ENCODE peak calls at places on chromosomes 11 and 22, in five cellular contexts. O is CD4-positive, alpha-beta T cell; Q is fibroblast of lung; K is Peyer's patch; W is left ventricle myocardium inferior. H is an unnamed sample.

GRCh38 chr22:50303515-50303847 is 4.0 kb downstream of the PLXNB2 start:
- DNase-seq in O (no peak), Q (no peak), K (no peak), W (no peak), H (no peak)

GRCh38 chr22:29205598-29206371 is at the start of gene EMID1:
- DNase-seq in O (no peak), Q (peak; percentile 35), K (peak; percentile 66), W (peak; percentile 37), H (peak; percentile 84)

GRCh38 chr11:35321532-35322320 is 97.6 kb downstream of the SLC1A2 start:
- DNase-seq in O (no peak), Q (peak; percentile 85), K (no peak), W (peak; percentile 22), H (no peak)

GRCh38 chr11:10478574-10479550 is 23.8 kb downstream of the AMPD3 start:
- DNase-seq in O (no peak), Q (no peak), K (peak; percentile 43), W (no peak), H (no peak)

GRCh38 chr11:6647282-6647679 is 8.3 kb downstream of the DCHS1 start:
- DNase-seq in O (no peak), Q (no peak), K (no peak), W (peak; percentile 64), H (peak; percentile 53)

GRCh38 chr11:30811226-30811625 is 225.1 kb upstream of the MPPED2 start:
- DNase-seq in O (no peak), Q (no peak), K (no peak), W (no peak), H (no peak)

GRCh38 chr11:97140885-97141494 is 751.2 kb downstream of the JRKL start:
- DNase-seq in O (no peak), Q (no peak), K (no peak), W (no peak), H (no peak)

GRCh38 chr22:36544107-36544620 is 15.2 kb upstream of the EIF3D start:
- DNase-seq in O (no peak), Q (peak; percentile 70), K (no peak), W (no peak), H (no peak)

GRCh38 chr11:77497368-77497767 is 23.5 kb upstream of the PAK1 start:
- DNase-seq in O (no peak), Q (no peak), K (no peak), W (no peak), H (no peak)

GRCh38 chr22:22936190-22936914 is 48.7 kb downstream of the IGLL5 start:
- DNase-seq in O (no peak), Q (no peak), K (no peak), W (no peak), H (no peak)

GRCh38 chr22:31947296-31947695 is 3.0 kb downstream of the YWHAH start:
- DNase-seq in O (no peak), Q (no peak), K (peak; percentile 68), W (no peak), H (no peak)

GRCh38 chr11:45974806-45975205 is 52.4 kb downstream of the LARGE2 start:
- DNase-seq in O (no peak), Q (no peak), K (no peak), W (no peak), H (no peak)

GRCh38 chr22:40654522-40655167 is 18.1 kb upstream of the MRTFA start:
- DNase-seq in O (no peak), Q (peak; percentile 84), K (no peak), W (peak; percentile 68), H (no peak)

GRCh38 chr22:35475545-35475944 is 65.1 kb upstream of the RASD2 start:
- DNase-seq in O (no peak), Q (no peak), K (no peak), W (no peak), H (no peak)

GRCh38 chr11:67283490-67283963 is 5.6 kb upstream of the ANKRD13D start:
- DNase-seq in O (no peak), Q (no peak), K (no peak), W (peak; percentile 34), H (peak; percentile 79)

GRCh38 chr11:80297808-80298460 is 857.1 kb upstream of the TENM4 start:
- DNase-seq in O (no peak), Q (peak; percentile 77), K (no peak), W (no peak), H (no peak)

GRCh38 chr11:74276581-74276980 is 34.9 kb downstream of the P4HA3 start:
- DNase-seq in O (no peak), Q (peak; percentile 82), K (no peak), W (no peak), H (no peak)

GRCh38 chr11:75249704-75250103 is 9.1 kb downstream of the TPBGL start:
- DNase-seq in O (no peak), Q (no peak), K (peak; percentile 21), W (no peak), H (peak; percentile 5)

GRCh38 chr11:69434341-69434960 is 47.0 kb upstream of the LINC01488 start:
- DNase-seq in O (no peak), Q (no peak), K (no peak), W (peak; percentile 9), H (no peak)

GRCh38 chr11:48150213-48150612 is 66.4 kb upstream of the OR4B1 start:
- DNase-seq in O (no peak), Q (peak; percentile 76), K (no peak), W (no peak), H (no peak)

GRCh38 chr11:69630009-69630870 is 10.7 kb upstream of the CCND1 start:
- DNase-seq in O (no peak), Q (no peak), K (no peak), W (no peak), H (no peak)

GRCh38 chr22:46042786-46043185 is 65.8 kb upstream of the WNT7B start:
- DNase-seq in O (no peak), Q (peak; percentile 33), K (peak; percentile 40), W (peak; percentile 10), H (no peak)

GRCh38 chr22:17199131-17199731 is 20.0 kb downstream of the ADA2 start:
- DNase-seq in O (no peak), Q (peak; percentile 71), K (no peak), W (peak; percentile 30), H (no peak)

GRCh38 chr11:35014352-35014751 is 97.9 kb downstream of the PDHX start:
- DNase-seq in O (no peak), Q (peak; percentile 94), K (no peak), W (no peak), H (no peak)

GRCh38 chr11:34809191-34810106 is 106.7 kb downstream of the APIP start:
- DNase-seq in O (no peak), Q (peak; percentile 74), K (no peak), W (no peak), H (no peak)

GRCh38 chr11:111443032-111443431 is 64.0 kb upstream of the POU2AF1 start:
- DNase-seq in O (no peak), Q (no peak), K (no peak), W (no peak), H (no peak)
- H3K27ac ChIP-seq in O (no peak overlapping the region), Q (no peak overlapping the region), K (no peak overlapping the region), W (no peak overlapping the region), H (no peak overlapping the region)

GRCh38 chr11:60766547-60766946 is 9.9 kb downstream of the MS4A15 start:
- DNase-seq in O (no peak), Q (no peak), K (no peak), W (no peak), H (no peak)

GRCh38 chr11:60765355-60765754 is 8.7 kb downstream of the MS4A15 start:
- DNase-seq in O (no peak), Q (no peak), K (no peak), W (no peak), H (no peak)

GRCh38 chr11:60769273-60769672 is 12.6 kb downstream of the MS4A15 start:
- DNase-seq in O (no peak), Q (no peak), K (no peak), W (no peak), H (no peak)

GRCh38 chr11:60768202-60768601 is 11.5 kb downstream of the MS4A15 start:
- DNase-seq in O (no peak), Q (no peak), K (no peak), W (no peak), H (no peak)

DNA sequence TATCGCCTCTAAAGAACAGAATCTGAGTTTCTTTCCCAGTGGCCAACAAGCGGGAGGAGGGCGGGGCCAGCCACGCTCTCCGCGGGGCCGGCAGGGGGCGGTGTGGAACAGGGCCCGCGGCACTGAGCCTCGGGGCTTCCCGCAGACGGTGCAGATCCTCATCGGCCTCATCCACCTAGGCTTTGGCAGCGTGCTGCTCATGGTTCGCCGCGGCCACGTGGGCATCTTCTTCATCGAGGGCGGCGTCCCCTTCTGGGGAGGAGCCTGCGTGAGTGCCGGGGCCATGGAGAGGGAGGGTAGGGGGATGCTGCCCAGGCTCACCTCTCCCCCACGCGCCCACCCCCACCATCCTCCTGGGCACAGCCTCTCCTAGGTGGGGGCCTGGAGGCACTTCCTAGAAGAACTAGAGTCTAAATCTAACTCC is 10.7 kb downstream of the MS4A15 start:
- DNase-seq in O (no peak), Q (no peak), K (no peak), W (no peak), H (no peak)
- TF ChIP-seq CTCF in O (no peak), Q (peak; percentile 35), K (peak; percentile 34), W (peak; percentile 36), H (peak; percentile 26)

GRCh38 chr11:38402063-38402462 is 1804.0 kb upstream of the RAG2 start:
- DNase-seq in O (no peak), Q (no peak), K (no peak), W (no peak), H (no peak)
- H3K9me3 ChIP-seq in O (no peaks in the 10 kb centered on the region), Q (no peaks in the 10 kb centered on the region), K (no peaks in the 10 kb centered on the region), W (peaks cover 30% of the 10 kb centered on the region), H (no peaks in the 10 kb centered on the region)

GRCh38 chr11:107565219-107565937 is at the start of gene ALKBH8:
- DNase-seq in O (peak; percentile 67), Q (peak; percentile 62), K (peak; percentile 89), W (peak; percentile 79), H (peak; percentile 87)

GRCh38 chr11:107561688-107562087 is 3.8 kb downstream of the ALKBH8 start:
- DNase-seq in O (no peak), Q (peak; percentile 68), K (no peak), W (no peak), H (no peak)

GRCh38 chr11:107564877-107565218 is 687 bp downstream of the ALKBH8 start:
- DNase-seq in O (no peak), Q (no peak), K (no peak), W (no peak), H (no peak)

GRCh38 chr11:107563702-107564101 is 1.8 kb downstream of the ALKBH8 start:
- DNase-seq in O (no peak), Q (peak; percentile 62), K (peak; percentile 62), W (no peak), H (no peak)

DNA sequence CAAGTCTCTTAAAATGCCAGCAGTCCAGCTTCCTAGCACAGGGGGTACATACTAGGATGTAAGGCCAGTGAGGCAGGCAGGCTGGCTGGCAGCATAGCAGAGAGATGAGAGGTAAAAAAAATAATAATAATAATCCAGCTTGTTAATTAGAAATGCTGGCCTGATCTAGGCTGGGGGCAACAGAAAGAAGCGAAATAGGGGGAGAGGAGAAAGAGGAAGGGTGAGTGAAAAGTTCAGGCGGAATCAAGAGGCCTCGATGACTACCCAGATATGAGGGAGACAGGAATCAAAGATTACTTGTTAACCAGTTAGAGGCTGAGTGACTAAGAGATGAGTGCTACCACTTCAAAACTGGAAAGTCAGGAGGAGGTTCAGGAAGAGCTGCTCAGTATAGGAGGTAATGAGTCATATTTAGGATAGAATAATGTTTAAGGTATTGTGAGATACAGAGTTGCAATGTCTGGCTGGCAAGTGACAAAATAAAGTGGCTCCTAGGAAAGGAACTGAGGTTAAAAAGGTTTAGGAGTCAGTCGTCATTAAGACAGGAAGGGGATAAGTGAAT is 2.8 kb downstream of the ALKBH8 start:
- DNase-seq in O (no peak), Q (peak; percentile 94), K (no peak), W (no peak), H (no peak)
- H3K27ac ChIP-seq in O (no peak overlapping the region), Q (peak overlapping the region; percentile 69), K (no peak overlapping the region), W (no peak overlapping the region), H (peak overlapping the region; percentile 41)

GRCh38 chr11:37333345-37333744 is 735.3 kb upstream of the RAG2 start:
- DNase-seq in O (no peak), Q (no peak), K (no peak), W (no peak), H (no peak)
- TF ChIP-seq CTCF in O (no peak), Q (no peak), K (no peak), W (no peak), H (no peak)